ENCODE peak calls at places on chromosome 3, in eight cellular contexts. O, A, G, N, K, V, X and Y are unnamed samples.

GRCh38 chr3:8658326-8659212 is 14.0 kb upstream of the SSUH2 start:
- DNase-seq in O (peak; percentile 50), A (peak; percentile 29), K (peak; percentile 87), N (peak; percentile 75), V (no peak), G (no peak), X (peak; percentile 56), Y (no peak)

GRCh38 chr3:67819447-67819846 is 165.0 kb upstream of the SUCLG2 start:
- DNase-seq in O (no peak), K (no peak), G (no peak), N (peak; percentile 3), A (peak; percentile 58), X (no peak), V (no peak), Y (no peak)

GRCh38 chr3:193977622-193978021 is 158.3 kb upstream of the HES1 start:
- DNase-seq in A (no peak), G (no peak), K (no peak), V (no peak), N (no peak), O (no peak), X (no peak), Y (no peak)

GRCh38 chr3:105277656-105278055 is 89.1 kb upstream of the ALCAM start:
- DNase-seq in G (peak; percentile 21), N (peak; percentile 59), K (no peak), A (no peak), X (peak; percentile 62), O (no peak), V (no peak), Y (no peak)

GRCh38 chr3:178966299-178967183 is 105.1 kb downstream of the ZMAT3 start:
- DNase-seq in A (no peak), X (peak; percentile 65), G (no peak), O (no peak), N (peak; percentile 61), K (no peak), V (peak; percentile 3), Y (peak; percentile 47)

GRCh38 chr3:45915518-45916231 is 27.6 kb upstream of the CXCR6 start:
- DNase-seq in K (peak; percentile 92), A (peak; percentile 58), V (peak; percentile 72), X (peak; percentile 79), G (peak; percentile 85), O (peak; percentile 22), N (peak; percentile 82), Y (no peak)

GRCh38 chr3:157534725-157535161 is 31.5 kb upstream of the VEPH1 start:
- DNase-seq in A (no peak), V (no peak), K (no peak), N (no peak), X (no peak), G (no peak), O (no peak), Y (no peak)

GRCh38 chr3:27429909-27430308 is 54.3 kb downstream of the SLC4A7 start:
- DNase-seq in K (no peak), V (no peak), O (no peak), X (no peak), A (no peak), G (no peak), N (no peak), Y (no peak)

GRCh38 chr3:14177580-14178246 is 688 bp downstream of the XPC start:
- DNase-seq in X (peak; percentile 61), N (no peak), K (peak; percentile 27), V (no peak), G (no peak), O (no peak), A (no peak), Y (no peak)

GRCh38 chr3:30440147-30440604 is 166.2 kb upstream of the TGFBR2 start:
- DNase-seq in N (peak; percentile 89), O (no peak), V (no peak), G (peak; percentile 21), K (peak; percentile 39), X (peak; percentile 66), A (no peak), Y (no peak)
- TF ChIP-seq CTCF in N (no peak), O (no peak), V (no peak), G (no peak), K (no peak), X (no peak), A (no peak), Y (no peak)

GRCh38 chr3:128054363-128054762 is 2.1 kb downstream of the SEC61A1 start:
- DNase-seq in X (peak; percentile 71), O (peak; percentile 46), K (peak; percentile 45), V (peak; percentile 14), G (peak; percentile 65), N (peak; percentile 54), A (no peak), Y (no peak)
- H3K4me3 ChIP-seq in X (peak overlapping the region; percentile 80), O (peak overlapping the region; percentile 94), K (peak overlapping the region; percentile 77), V (peak overlapping the region; percentile 86), G (peak overlapping the region; percentile 99), N (peak overlapping the region; percentile 87), A (peak overlapping the region; percentile 99), Y (peak overlapping the region; percentile 67)

GRCh38 chr3:198071602-198072285 is 111.7 kb downstream of the LMLN start:
- DNase-seq in V (peak; percentile 98), K (peak; percentile 99), X (peak; percentile 99), O (no peak), G (peak; percentile 82), N (peak; percentile 84), A (peak; percentile 89), Y (peak; percentile 100)
- TF ChIP-seq CTCF in V (peak; percentile 35), K (peak; percentile 57), X (peak; percentile 39), O (no peak), G (no peak), N (no peak), A (peak; percentile 65), Y (peak; percentile 46)

GRCh38 chr3:22612927-22613326 is 590.2 kb upstream of the UBE2E2 start:
- DNase-seq in A (no peak), G (no peak), K (no peak), X (no peak), O (no peak), N (no peak), V (no peak), Y (no peak)
- H3K4me3 ChIP-seq in A (no peak overlapping the region), G (no peak overlapping the region), K (no peak overlapping the region), X (no peak overlapping the region), O (no peak overlapping the region), N (no peak overlapping the region), V (no peak overlapping the region), Y (no peak overlapping the region)

DNA sequence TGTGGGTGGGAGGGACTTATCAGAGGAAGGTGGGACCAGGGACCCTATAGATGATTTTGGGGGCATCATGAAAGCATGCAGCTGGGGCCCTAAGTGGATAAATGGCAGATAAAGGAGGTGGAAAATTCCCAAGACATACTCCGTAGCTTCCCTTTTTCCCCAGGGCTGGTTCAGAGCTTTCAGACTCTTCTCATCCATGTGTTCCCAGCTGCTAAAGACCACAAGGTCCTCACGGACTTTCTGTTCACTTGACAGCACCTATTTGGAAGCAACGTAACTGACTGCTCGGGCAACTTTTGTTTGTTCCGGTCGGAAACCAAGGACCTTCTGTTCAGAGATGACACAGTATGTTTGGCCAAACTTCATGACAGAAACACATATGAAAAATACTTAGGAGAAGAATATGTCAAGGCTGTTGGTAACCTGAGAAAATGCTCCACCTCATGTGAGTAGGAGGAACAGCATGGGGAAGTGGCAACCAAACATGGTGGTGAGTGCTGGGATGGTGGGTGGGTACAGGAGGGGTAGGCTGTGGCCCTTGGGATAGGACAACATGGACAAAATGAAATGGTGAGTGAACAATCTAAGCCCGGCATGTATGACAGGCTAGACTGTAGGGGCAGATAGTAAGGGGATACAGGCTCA is 28.7 kb upstream of the SRPRB start:
- DNase-seq in G (no peak), N (no peak), X (no peak), O (no peak), V (no peak), A (no peak), K (no peak), Y (no peak)
- TF ChIP-seq CTCF in G (no peak), N (no peak), X (no peak), O (no peak), V (no peak), A (peak; percentile 28), K (no peak), Y (peak; percentile 14)

DNA sequence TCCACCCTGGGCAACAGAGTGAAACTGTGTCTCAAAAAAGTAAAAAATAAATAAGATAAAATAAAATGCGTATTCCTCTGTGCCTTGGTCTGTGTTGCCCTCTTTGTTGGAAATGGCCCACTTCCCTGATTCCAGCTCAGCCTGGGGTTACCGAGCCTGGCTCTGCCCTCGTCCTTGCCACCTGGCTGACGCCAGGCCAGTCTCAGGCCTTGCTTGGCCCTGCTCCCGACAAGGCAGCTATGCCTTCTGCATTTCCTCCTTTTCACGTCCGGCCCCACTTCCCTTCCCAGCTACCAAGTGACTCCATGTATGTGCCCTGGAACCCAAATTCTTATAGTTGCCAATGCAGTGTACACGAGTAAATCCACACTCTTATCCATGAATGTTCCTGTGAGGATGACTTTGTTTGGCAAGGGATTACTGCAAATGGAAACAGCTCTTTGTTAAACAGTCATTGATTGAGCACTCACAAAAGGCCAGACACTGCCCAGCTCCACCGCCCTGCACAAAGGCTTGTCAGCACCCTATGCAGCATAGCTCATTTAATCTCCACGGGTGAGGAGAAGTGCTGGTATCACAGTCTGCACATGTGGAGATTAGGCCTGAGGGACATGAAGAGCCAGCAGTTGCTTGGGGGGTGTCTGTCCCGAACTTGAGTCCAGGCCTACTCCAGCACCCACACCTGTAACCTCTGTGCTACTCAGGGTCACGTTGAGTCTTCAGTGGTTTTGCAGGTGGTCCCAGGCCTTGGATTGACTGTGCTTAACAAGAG is 25.1 kb downstream of the SPSB4 start:
- DNase-seq in V (no peak), G (no peak), O (no peak), X (no peak), K (no peak), A (peak; percentile 60), N (no peak), Y (no peak)
- H3K4me3 ChIP-seq in V (no peak overlapping the region), G (no peak overlapping the region), O (peak overlapping the region; percentile 36), X (no peak overlapping the region), K (no peak overlapping the region), A (no peak overlapping the region), N (no peak overlapping the region), Y (no peak overlapping the region)